ENCODE peak calls at places on chromosomes 11 and 22, in four cellular contexts. R is stimulated activated CD8-positive, alpha-beta memory T cell treated with anti-CD3 and anti-CD28 coated beads, Interleukin-15, amount 100 ng/mL, for 24 hours; N is NCI-H2227 treated with DMSO at 0.1 percent for 48 hours; Z is A549. E is an unnamed sample.
A peak's percentile ranks its signal among the peaks of the same experiment; 100 is the strongest.

GRCh38 chr11:126698576-126698975 is 302.0 kb downstream of the KIRREL3 start:
- DNase-seq in R (no peak), N (peak; percentile 39), Z (no peak), E (no peak)

GRCh38 chr11:123525072-123525471 is 95.0 kb downstream of the GRAMD1B start:
- DNase-seq in R (no peak), N (no peak), Z (no peak), E (no peak)

GRCh38 chr11:109015283-109015682 is 350.4 kb downstream of the DDX10 start:
- DNase-seq in R (no peak), N (no peak), Z (no peak), E (no peak)

GRCh38 chr22:36344106-36344827 is 43.5 kb downstream of the MYH9 start:
- DNase-seq in R (no peak), N (no peak), Z (no peak), E (no peak)

GRCh38 chr11:128915148-128915519 is 24.0 kb downstream of the KCNJ5 start:
- DNase-seq in R (no peak), N (no peak), Z (no peak), E (no peak)

GRCh38 chr11:9594267-9595046 is 21.0 kb downstream of the WEE1 start:
- DNase-seq in R (no peak), N (no peak), Z (no peak), E (no peak)

GRCh38 chr11:24842308-24842707 is 345.5 kb downstream of the LUZP2 start:
- DNase-seq in R (no peak), N (no peak), Z (no peak), E (no peak)

GRCh38 chr11:75714211-75714610 is 3.4 kb upstream of the MOGAT2 start:
- DNase-seq in R (no peak), N (peak; percentile 23), Z (no peak), E (no peak)

GRCh38 chr22:28833276-28833923 is 33.0 kb upstream of the XBP1 start:
- DNase-seq in R (no peak), N (no peak), Z (no peak), E (no peak)

GRCh38 chr22:39635719-39636118 is 65.2 kb downstream of the CACNA1I start:
- DNase-seq in R (no peak), N (no peak), Z (no peak), E (no peak)

GRCh38 chr22:42277988-42278776 is 7.7 kb upstream of the TCF20 start:
- DNase-seq in R (no peak), N (no peak), Z (no peak), E (no peak)